ENCODE peak calls at places on chromosomes 7 and 10, in ten cellular contexts. H is dermis blood vessel endothelial cell; J is non-pigmented ciliary epithelial cell; Q is GM10248; F is B cell; P is colonic mucosa; R is EH; E is NK-92 treated with Interleukin-12 subunit alpha and Interleukin-12 subunit beta, amount 100 ng/mL, for 24 hours; V is GDM1; O is RWPE1. D is an unnamed sample.
A peak's percentile ranks its signal among the peaks of the same experiment; 100 is the strongest.

GRCh38 chr7:151598045-151598444 is 78.3 kb upstream of the RHEB start:
- DNase-seq in Q (no peak), H (peak; percentile 24), V (no peak), O (peak; percentile 73), P (no peak), R (peak; percentile 94), J (peak; percentile 97), F (no peak), E (no peak), D (no peak)

GRCh38 chr7:93364806-93365205 is 132.6 kb downstream of the VPS50 start:
- DNase-seq in F (no peak), P (no peak), H (no peak), V (no peak), E (no peak), R (no peak), J (no peak), O (no peak), Q (no peak), D (no peak)

GRCh38 chr10:126384269-126384873 is 3.9 kb downstream of the ADAM12 start:
- DNase-seq in O (no peak), Q (no peak), V (no peak), F (no peak), E (no peak), R (peak; percentile 94), H (no peak), P (no peak), J (peak; percentile 88), D (no peak)

GRCh38 chr10:128018236-128018635 is 108.0 kb downstream of the MKI67 start:
- DNase-seq in E (no peak), R (no peak), Q (no peak), F (no peak), V (peak; percentile 10), J (no peak), P (no peak), H (peak; percentile 92), O (no peak), D (no peak)

GRCh38 chr7:114925443-114925842 is 3.5 kb downstream of the MDFIC start:
- DNase-seq in O (no peak), F (no peak), J (no peak), Q (no peak), V (no peak), H (no peak), E (no peak), P (no peak), R (peak; percentile 64), D (no peak)

GRCh38 chr10:111098679-111099437 is 22.0 kb downstream of the ADRA2A start:
- DNase-seq in Q (no peak), V (no peak), J (no peak), F (no peak), H (no peak), E (no peak), O (no peak), R (peak; percentile 19), P (no peak), D (no peak)

GRCh38 chr7:115676707-115677106 is 353.9 kb downstream of the TFEC start:
- DNase-seq in V (no peak), H (no peak), R (no peak), Q (no peak), F (no peak), P (no peak), J (no peak), E (no peak), O (no peak), D (no peak)

GRCh38 chr10:97960269-97960869 is 70.1 kb downstream of the CRTAC1 start:
- DNase-seq in J (no peak), F (no peak), P (no peak), R (no peak), Q (no peak), E (no peak), O (no peak), H (no peak), V (no peak), D (no peak)

GRCh38 chr7:154409703-154410311 is 357.6 kb downstream of the DPP6 start:
- DNase-seq in E (no peak), J (no peak), V (no peak), P (no peak), O (no peak), H (peak; percentile 17), R (peak; percentile 11), Q (no peak), F (no peak), D (no peak)

GRCh38 chr7:3027455-3027854 is 16.2 kb downstream of the CARD11 start:
- DNase-seq in E (no peak), Q (no peak), J (no peak), V (no peak), O (no peak), R (no peak), P (no peak), F (no peak), H (no peak), D (no peak)

GRCh38 chr7:20561908-20562307 is 53.6 kb upstream of the ABCB5 start:
- DNase-seq in Q (no peak), E (no peak), O (no peak), J (no peak), V (no peak), P (no peak), F (no peak), H (peak; percentile 15), R (no peak), D (no peak)

GRCh38 chr7:69739182-69739581 is 140.9 kb downstream of the AUTS2 start:
- DNase-seq in H (no peak), V (no peak), Q (peak; percentile 39), F (no peak), J (no peak), R (no peak), P (no peak), E (no peak), O (peak; percentile 25), D (no peak)

GRCh38 chr10:62056660-62057059 is 155.2 kb downstream of the ARID5B start:
- DNase-seq in Q (no peak), F (no peak), J (no peak), R (peak; percentile 43), P (no peak), E (no peak), O (no peak), H (no peak), V (no peak), D (no peak)

GRCh38 chr7:155315977-155316376 is 18.3 kb downstream of the INSIG1 start:
- DNase-seq in E (no peak), H (no peak), R (no peak), O (no peak), J (no peak), Q (no peak), V (no peak), P (no peak), F (no peak), D (no peak)

GRCh38 chr10:122348512-122348911 is 26.0 kb upstream of the PLEKHA1 start:
- DNase-seq in R (no peak), H (peak; percentile 7), E (no peak), O (no peak), P (no peak), V (no peak), F (peak; percentile 58), Q (no peak), J (no peak), D (no peak)

GRCh38 chr7:127792528-127793342 is 140.7 kb downstream of the SND1 start:
- DNase-seq in F (no peak), E (no peak), O (no peak), P (peak; percentile 60), V (peak; percentile 10), Q (peak; percentile 22), R (no peak), H (peak; percentile 21), J (no peak), D (peak; percentile 31)

GRCh38 chr7:82335927-82336326 is 107.7 kb downstream of the CACNA2D1 start:
- DNase-seq in P (no peak), V (no peak), O (no peak), Q (no peak), F (no peak), E (no peak), R (peak; percentile 19), J (no peak), H (peak; percentile 3), D (peak; percentile 91)

GRCh38 chr10:84310470-84310869 is 17.9 kb upstream of the CCSER2 start:
- DNase-seq in Q (no peak), V (no peak), H (peak; percentile 78), J (peak; percentile 50), E (no peak), F (no peak), O (no peak), P (no peak), R (peak; percentile 76), D (no peak)

GRCh38 chr10:132414402-132415016 is 17.5 kb downstream of the PWWP2B start:
- DNase-seq in Q (no peak), E (no peak), V (no peak), J (no peak), R (peak; percentile 34), P (no peak), H (no peak), F (no peak), O (no peak), D (no peak)

D was measured in NCI-H748 treated with DMSO at 0.1 percent for 48 hours.